ENCODE peak calls at places on chromosome 12, in five cellular contexts. J, R, Z, T and G are unnamed samples.

GRCh38 chr12:122406701-122407154 is 15.7 kb downstream of the CLIP1 start:
- DNase-seq in T (no peak), J (peak), Z (no peak), R (no peak), G (peak)

GRCh38 chr12:131093971-131094830 is 140.5 kb downstream of the ADGRD1 start:
- DNase-seq in R (no peak), J (no peak), T (no peak), Z (peak), G (no peak)

GRCh38 chr12:72491399-72491798 is 219.2 kb downstream of the TRHDE start:
- DNase-seq in R (no peak), J (peak), T (peak), Z (no peak), G (peak)

GRCh38 chr12:38886064-38886463 is 19.3 kb downstream of the CPNE8 start:
- DNase-seq in R (no peak), J (peak), T (peak), Z (no peak), G (peak)

GRCh38 chr12:3130053-3130805 is 53.0 kb downstream of the TSPAN9 start:
- DNase-seq in J (no peak), T (no peak), Z (no peak), R (no peak), G (no peak)

GRCh38 chr12:20863056-20863455 is 52.6 kb downstream of the SLCO1B3 start:
- DNase-seq in J (no peak), Z (no peak), T (no peak), R (no peak), G (no peak)

GRCh38 chr12:30779578-30779977 is 24.8 kb upstream of the CAPRIN2 start:
- DNase-seq in T (no peak), R (no peak), J (no peak), Z (no peak), G (no peak)

GRCh38 chr12:12823308-12823707 is 10.2 kb downstream of the DDX47 start:
- DNase-seq in T (peak), J (peak), R (no peak), Z (no peak), G (peak)

GRCh38 chr12:19850341-19851065 is 411.2 kb downstream of the AEBP2 start:
- DNase-seq in T (peak), Z (no peak), J (peak), R (no peak), G (peak)

GRCh38 chr12:57456145-57456700 is 1.1 kb downstream of the INHBE start:
- DNase-seq in J (peak), R (peak), Z (no peak), T (peak), G (peak)

GRCh38 chr12:52867636-52868035 is 18.8 kb upstream of the KRT78 start:
- DNase-seq in Z (peak), J (peak), R (no peak), T (no peak), G (no peak)

GRCh38 chr12:108573310-108573709 is 10.9 kb downstream of the ISCU start:
- DNase-seq in T (no peak), Z (no peak), J (peak), R (peak), G (no peak)

GRCh38 chr12:28884861-28885260 is 264.2 kb upstream of the FAR2 start:
- DNase-seq in Z (no peak), J (no peak), T (peak), R (no peak), G (no peak)

GRCh38 chr12:105084251-105085250 is at the start of gene ALDH1L2:
- DNase-seq in T (peak), J (peak), Z (peak), R (peak), G (peak)

GRCh38 chr12:128790221-128790620 is 33.5 kb downstream of the SLC15A4 start:
- DNase-seq in Z (no peak), R (no peak), T (no peak), J (no peak), G (no peak)